ENCODE peak calls at places on chromosomes 1 and 21, in six cellular contexts. Y is Daoy, E is osteocyte, T is neuronal stem cell, L is C1 segment of cervical spinal cord, W is T-helper 2 cell. H is an unnamed sample.

GRCh38 chr1:118928739-118929554 is 59.2 kb downstream of the TBX15 start:
- DNase-seq in Y (peak), E (no peak), T (peak), L (no peak), W (no peak), H (no peak)

GRCh38 chr1:170012920-170013319 is 61.6 kb downstream of the KIFAP3 start:
- DNase-seq in Y (no peak), E (no peak), T (no peak), L (no peak), W (no peak), H (no peak)

GRCh38 chr21:20882462-20883415 is 115.5 kb upstream of the NCAM2 start:
- DNase-seq in Y (peak), E (no peak), T (peak), L (no peak), W (no peak), H (peak)

GRCh38 chr1:46070164-46070814 is 62.1 kb downstream of the PIK3R3 start:
- DNase-seq in Y (no peak), E (no peak), T (no peak), L (no peak), W (no peak), H (no peak)

GRCh38 chr1:21857142-21857839 is 45.2 kb downstream of the LDLRAD2 start:
- DNase-seq in Y (peak), E (no peak), T (no peak), L (no peak), W (no peak), H (no peak)

GRCh38 chr1:54163573-54163972 is 10.8 kb upstream of the CDCP2 start:
- DNase-seq in Y (no peak), E (no peak), T (no peak), L (no peak), W (no peak), H (no peak)

GRCh38 chr1:187266051-187266450 is 437.3 kb downstream of the PLA2G4A start:
- DNase-seq in Y (no peak), E (no peak), T (no peak), L (no peak), W (no peak), H (no peak)

GRCh38 chr1:176717052-176717754 is 254.2 kb downstream of the PAPPA2 start:
- DNase-seq in Y (no peak), E (no peak), T (no peak), L (no peak), W (no peak), H (peak)

GRCh38 chr1:118812555-118812954 is 175.6 kb downstream of the TBX15 start:
- DNase-seq in Y (no peak), E (no peak), T (no peak), L (no peak), W (no peak), H (no peak)

H was measured in WERI-Rb-1.